ENCODE peak calls at places on chromosomes 1 and 21, in four cellular contexts. U, B, O and Z are unnamed samples.

GRCh38 chr1:27816921-27817630 is 13.5 kb upstream of the PPP1R8 start:
- DNase-seq in U (no peak), B (no peak), O (no peak), Z (peak; percentile 20)

GRCh38 chr1:185068362-185068761 is 23.0 kb downstream of the RNF2 start:
- DNase-seq in B (no peak), U (no peak), O (peak; percentile 14), Z (no peak)

GRCh38 chr21:34841154-34841553 is 172.4 kb downstream of the CLIC6 start:
- DNase-seq in O (no peak), B (no peak), U (no peak), Z (no peak)

GRCh38 chr1:180131510-180131909 is 23.2 kb upstream of the QSOX1 start:
- DNase-seq in O (no peak), B (no peak), U (no peak), Z (peak; percentile 76)

GRCh38 chr1:232110281-232111090 is 483.9 kb downstream of the DISC1 start:
- DNase-seq in U (no peak), B (no peak), O (no peak), Z (no peak)

GRCh38 chr21:35386491-35387079 is 337.5 kb upstream of the RUNX1 start:
- DNase-seq in B (no peak), O (no peak), U (no peak), Z (no peak)

GRCh38 chr21:34534522-34534921 is 22.5 kb upstream of the KCNE1 start:
- DNase-seq in O (no peak), B (no peak), U (no peak), Z (no peak)

GRCh38 chr1:29349871-29350491 is 113.7 kb downstream of the PTPRU start:
- DNase-seq in O (no peak), B (no peak), U (no peak), Z (no peak)

GRCh38 chr1:219422811-219423598 is 189.9 kb downstream of the ZC3H11B start:
- DNase-seq in U (no peak), O (no peak), B (no peak), Z (no peak)

GRCh38 chr1:231338270-231339128 is at the start of gene SPRTN:
- DNase-seq in B (peak; percentile 96), O (no peak), U (no peak), Z (no peak)

GRCh38 chr1:200233393-200233792 is 176.4 kb downstream of the ZNF281 start:
- DNase-seq in O (no peak), U (no peak), B (no peak), Z (no peak)

GRCh38 chr1:208238710-208239517 is 5.3 kb downstream of the PLXNA2 start:
- DNase-seq in U (peak; percentile 52), O (peak; percentile 42), B (peak; percentile 58), Z (no peak)

GRCh38 chr21:41827951-41828883 is 50.9 kb downstream of the PRDM15 start:
- DNase-seq in O (no peak), U (no peak), B (no peak), Z (no peak)

GRCh38 chr1:175671066-175671465 is 72.3 kb downstream of the TNR start:
- DNase-seq in O (no peak), U (no peak), B (no peak), Z (no peak)

GRCh38 chr21:26945916-26946315 is 21.0 kb downstream of the ADAMTS5 start:
- DNase-seq in O (no peak), B (no peak), U (peak; percentile 49), Z (no peak)

GRCh38 chr1:20703124-20703756 is 14.6 kb downstream of the KIF17 start:
- DNase-seq in U (no peak), O (no peak), B (no peak), Z (no peak)

GRCh38 chr1:238487931-238488330 is 597.2 kb upstream of the ZP4 start:
- DNase-seq in U (no peak), O (no peak), B (no peak), Z (no peak)

GRCh38 chr1:29673669-29674624 is 437.6 kb downstream of the PTPRU start:
- DNase-seq in O (no peak), B (no peak), U (no peak), Z (no peak)

GRCh38 chr1:47424336-47424982 is 8.4 kb downstream of the FOXE3 start:
- DNase-seq in U (no peak), O (peak; percentile 33), B (peak; percentile 65), Z (peak; percentile 30)

GRCh38 chr1:88595355-88595754 is 88.7 kb upstream of the PKN2 start:
- DNase-seq in O (no peak), B (no peak), U (no peak), Z (no peak)

GRCh38 chr1:152520561-152521090 is 6.3 kb downstream of the CRCT1 start:
- DNase-seq in B (no peak), U (no peak), O (no peak), Z (no peak)

GRCh38 chr21:37780991-37781983 is 135.0 kb downstream of the KCNJ6 start:
- DNase-seq in B (no peak), U (no peak), O (no peak), Z (no peak)

GRCh38 chr21:31218830-31219608 is 125.0 kb downstream of the TIAM1 start:
- DNase-seq in U (peak; percentile 37), B (no peak), O (no peak), Z (no peak)

GRCh38 chr1:86409416-86410021 is 13.4 kb upstream of the ODF2L start:
- DNase-seq in U (no peak), O (no peak), B (no peak), Z (no peak)

GRCh38 chr1:43293896-43294760 is 6.7 kb upstream of the TIE1 start:
- DNase-seq in B (no peak), O (no peak), U (no peak), Z (no peak)

GRCh38 chr1:33634806-33635205 is 162.4 kb downstream of the ZSCAN20 start:
- DNase-seq in O (peak; percentile 68), B (peak; percentile 18), U (no peak), Z (peak; percentile 67)

DNA sequence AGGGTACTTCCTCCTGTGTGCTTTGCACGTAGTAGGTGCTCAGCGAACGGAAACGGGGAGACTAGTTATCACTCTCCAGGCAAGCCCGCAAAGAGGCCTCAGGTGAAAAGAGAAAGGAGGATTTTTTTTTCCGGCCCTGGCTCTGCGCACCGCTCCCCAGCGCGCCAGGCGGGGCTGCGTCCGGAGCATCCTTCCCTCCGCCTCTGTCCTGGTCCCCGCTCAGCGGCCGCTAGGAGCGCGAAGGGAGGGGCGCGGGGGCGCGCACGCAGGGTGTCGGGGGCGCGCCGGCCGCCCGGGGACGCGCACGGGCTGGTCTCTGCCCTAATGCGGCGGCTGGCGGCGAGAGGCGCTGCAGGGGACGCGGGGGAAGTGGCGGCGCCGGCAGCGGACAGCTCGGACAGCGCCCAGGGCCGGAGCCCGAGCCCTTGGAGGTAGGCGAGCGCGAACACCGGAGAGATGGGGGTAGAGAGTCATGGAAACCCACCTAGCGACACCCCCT is 42.3 kb upstream of the NFASC start:
- DNase-seq in B (peak; percentile 84), O (peak; percentile 62), U (peak; percentile 88), Z (peak; percentile 68)
- TF ChIP-seq POLR2A in B (no peak), O (peak; percentile 27), U (no peak), Z (peak; percentile 57)

GRCh38 chr1:191839891-191840290 is 318.4 kb upstream of the RGS18 start:
- DNase-seq in B (no peak), U (no peak), O (no peak), Z (no peak)
- H3K27ac ChIP-seq in B (no peak overlapping the region), U (no peak overlapping the region), O (no peak overlapping the region), Z (no peak overlapping the region)

GRCh38 chr1:4554291-4554865 is 100.0 kb upstream of the AJAP1 start:
- DNase-seq in O (no peak), B (no peak), U (no peak), Z (no peak)
- H3K9me3 ChIP-seq in O (no peaks in the 10 kb centered on the region), B (no peaks in the 10 kb centered on the region), U (no peaks in the 10 kb centered on the region), Z (no peaks in the 10 kb centered on the region)

GRCh38 chr1:31296486-31297272 is at the start of the genes SNRNP40 and ZCCHC17:
- DNase-seq in U (peak; percentile 93), B (peak; percentile 97), O (peak; percentile 95), Z (peak; percentile 98)
- TF ChIP-seq POLR2A in U (peak; percentile 33), B (peak; percentile 71), O (peak; percentile 91), Z (peak; percentile 90)

DNA sequence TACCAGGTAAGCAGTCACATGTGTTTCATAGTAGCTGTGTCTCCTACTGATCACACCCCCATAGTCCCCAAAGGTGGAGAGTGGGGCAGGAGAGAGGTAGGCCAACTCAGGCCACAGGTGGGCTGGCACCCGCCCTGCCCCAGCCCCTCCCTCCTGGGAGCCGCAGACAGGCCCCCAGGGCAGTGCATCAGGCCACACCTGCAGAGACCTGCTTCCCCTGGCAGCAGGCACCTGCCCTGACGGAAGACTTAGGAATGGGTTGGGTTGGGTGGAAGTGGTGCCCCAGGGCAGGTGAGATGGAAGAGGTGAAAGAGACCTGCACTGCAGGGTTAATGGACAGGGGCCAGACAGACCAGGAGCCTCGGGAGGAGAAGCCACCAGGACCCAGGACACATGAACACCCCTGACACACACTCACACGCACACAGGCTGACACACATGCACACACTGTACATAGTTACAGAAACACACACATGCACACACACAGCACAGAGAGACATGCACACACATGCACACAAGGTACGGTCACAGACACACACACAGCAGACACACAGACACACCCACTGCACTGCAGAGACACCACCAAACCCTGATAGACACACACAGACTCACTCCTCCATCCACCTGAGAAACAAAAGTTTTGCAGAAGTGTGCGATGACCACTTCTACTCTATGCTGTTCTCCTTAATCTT is 1.7 kb upstream of the COL18A1 start:
- DNase-seq in U (peak; percentile 42), B (no peak), O (peak; percentile 3), Z (peak; percentile 8)
- H3K27ac ChIP-seq in U (no peak overlapping the region), B (no peak overlapping the region), O (no peak overlapping the region), Z (no peak overlapping the region)

GRCh38 chr21:44418108-44418875 is 37.0 kb upstream of the LRRC3 start:
- DNase-seq in B (no peak), U (peak; percentile 24), O (no peak), Z (peak; percentile 6)

GRCh38 chr21:44414291-44415072 is 40.8 kb upstream of the LRRC3 start:
- DNase-seq in O (no peak), U (peak; percentile 2), B (no peak), Z (peak; percentile 12)

GRCh38 chr21:44416193-44416592 is 39.1 kb upstream of the LRRC3 start:
- DNase-seq in B (no peak), U (peak; percentile 13), O (no peak), Z (peak; percentile 1)

GRCh38 chr21:44413566-44414290 is 41.6 kb upstream of the LRRC3 start:
- DNase-seq in B (no peak), U (peak; percentile 26), O (no peak), Z (peak; percentile 7)

GRCh38 chr21:44415073-44416025 is 40.0 kb upstream of the LRRC3 start:
- DNase-seq in B (no peak), O (no peak), U (peak; percentile 2), Z (peak; percentile 8)
- H3K9me3 ChIP-seq in B (no peaks in the 10 kb centered on the region), O (no peaks in the 10 kb centered on the region), U (no peaks in the 10 kb centered on the region), Z (no peaks in the 10 kb centered on the region)

GRCh38 chr1:237124856-237125462 is 83.0 kb downstream of the RYR2 start:
- DNase-seq in B (peak; percentile 13), U (no peak), O (peak; percentile 32), Z (no peak)
- TF ChIP-seq POLR2A in B (no peak), U (no peak), O (no peak), Z (no peak)

DNA sequence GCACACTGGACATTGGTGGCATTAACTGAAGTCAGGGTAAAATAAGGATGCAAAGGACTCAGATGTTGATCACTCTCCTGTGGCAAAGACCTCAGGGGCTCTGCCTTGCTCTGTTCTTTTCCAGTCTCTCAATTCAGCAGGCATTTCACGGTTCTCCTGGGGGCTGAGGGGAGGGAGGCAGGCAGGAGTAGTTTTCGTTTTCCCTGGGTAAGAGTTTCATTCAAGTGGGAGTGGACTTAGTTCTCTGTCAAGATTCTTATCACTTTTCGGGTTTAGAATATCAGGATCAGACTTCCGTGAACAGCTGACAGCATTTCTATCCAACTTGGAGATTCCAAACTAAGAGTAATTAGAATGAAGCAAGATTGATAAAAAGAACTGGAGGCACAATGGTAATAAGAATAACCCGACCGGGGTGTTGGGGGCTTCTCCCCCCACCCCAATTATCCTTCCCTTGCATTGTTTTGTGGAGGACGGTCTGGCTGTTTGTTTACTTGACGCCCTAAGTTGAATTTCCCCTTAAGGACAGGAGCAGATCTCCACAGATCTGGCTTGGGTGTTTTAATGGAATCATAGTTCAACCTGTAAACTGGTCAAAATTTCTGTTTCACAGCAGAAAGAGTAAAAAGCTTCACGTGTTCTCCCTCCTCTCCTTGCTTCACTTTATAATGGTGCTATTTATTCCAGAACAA is 2.4 kb upstream of the ATF3 start:
- DNase-seq in O (no peak), U (no peak), B (no peak), Z (no peak)
- H3K27ac ChIP-seq in O (peak overlapping the region; percentile 94), U (no peak overlapping the region), B (no peak overlapping the region), Z (no peak overlapping the region)